ENCODE peak calls at places on chromosome 6, in four cellular contexts. L is choroid plexus epithelial cell, P is endothelial cell of umbilical vein, C is WTC11. W is an unnamed sample.

GRCh38 chr6:109240370-109241084 is 141.7 kb downstream of the CD164 start:
- DNase-seq in C (no peak), P (no peak), L (no peak), W (no peak)

GRCh38 chr6:125970760-125971159 is 14.2 kb downstream of the HINT3 start:
- DNase-seq in C (no peak), L (no peak), P (no peak), W (no peak)

GRCh38 chr6:31776961-31777666 is at the start of gene VWA7:
- DNase-seq in L (peak; percentile 73), P (peak; percentile 35), C (peak; percentile 35), W (no peak)

GRCh38 chr6:48615041-48615440 is 504.0 kb upstream of the PTCHD4 start:
- DNase-seq in C (no peak), P (no peak), L (peak; percentile 36), W (no peak)

GRCh38 chr6:128580224-128581110 is 60.1 kb upstream of the PTPRK start:
- DNase-seq in C (no peak), P (no peak), L (no peak), W (no peak)

GRCh38 chr6:12506211-12506610 is 210.4 kb upstream of the PHACTR1 start:
- DNase-seq in L (no peak), C (no peak), P (no peak), W (no peak)

GRCh38 chr6:3540980-3541379 is 84.1 kb upstream of the SLC22A23 start:
- DNase-seq in L (no peak), P (peak; percentile 27), C (no peak), W (no peak)

GRCh38 chr6:155126727-155127439 is 131.8 kb downstream of the TIAM2 start:
- DNase-seq in P (peak; percentile 78), C (no peak), L (peak; percentile 64), W (no peak)

GRCh38 chr6:22848121-22848520 is 278.8 kb downstream of the HDGFL1 start:
- DNase-seq in L (peak; percentile 70), P (no peak), C (no peak), W (no peak)

GRCh38 chr6:11625302-11625701 is 87.8 kb downstream of the TMEM170B start:
- DNase-seq in P (peak; percentile 61), L (no peak), C (no peak), W (no peak)

GRCh38 chr6:116410945-116411623 is 40.3 kb downstream of the DSE start:
- DNase-seq in C (no peak), L (peak; percentile 82), P (peak; percentile 72), W (no peak)

GRCh38 chr6:151056230-151056907 is 183.4 kb upstream of the AKAP12 start:
- DNase-seq in C (no peak), P (no peak), L (no peak), W (no peak)

GRCh38 chr6:6712258-6712978 is 123.9 kb downstream of the LY86 start:
- DNase-seq in L (peak; percentile 79), P (no peak), C (no peak), W (no peak)

GRCh38 chr6:127332383-127332961 is 10.9 kb downstream of the ECHDC1 start:
- DNase-seq in C (no peak), L (no peak), P (no peak), W (no peak)

GRCh38 chr6:83708970-83709747 is at the start of gene SNAP91:
- DNase-seq in P (peak; percentile 51), L (peak; percentile 5), C (peak; percentile 81), W (peak; percentile 64)

GRCh38 chr6:33534702-33535101 is 45.4 kb downstream of the BAK1 start:
- DNase-seq in C (no peak), P (no peak), L (no peak), W (no peak)

GRCh38 chr6:32970413-32971244 is 2.2 kb downstream of the BRD2 start:
- DNase-seq in P (peak; percentile 77), L (peak; percentile 93), C (peak; percentile 78), W (peak; percentile 66)

GRCh38 chr6:10516953-10517352 is 4.2 kb upstream of the GCNT2 start:
- DNase-seq in P (no peak), C (no peak), L (no peak), W (no peak)

GRCh38 chr6:152952866-152953509 is 29.9 kb downstream of the FBXO5 start:
- DNase-seq in C (no peak), P (peak; percentile 55), L (peak; percentile 79), W (no peak)

GRCh38 chr6:132399376-132400074 is 1.8 kb downstream of the MOXD1 start:
- DNase-seq in L (peak; percentile 68), P (no peak), C (no peak), W (no peak)

GRCh38 chr6:89786970-89787369 is 32.6 kb downstream of the MDN1 start:
- DNase-seq in P (no peak), L (no peak), C (no peak), W (no peak)

GRCh38 chr6:152085533-152085932 is 278.1 kb downstream of the ESR1 start:
- DNase-seq in P (peak; percentile 59), C (no peak), L (no peak), W (no peak)

GRCh38 chr6:11869656-11870340 is 91.2 kb upstream of the ADTRP start:
- DNase-seq in P (peak; percentile 68), C (no peak), L (peak; percentile 73), W (no peak)

GRCh38 chr6:131629656-131630055 is 1.6 kb upstream of the MED23 start:
- DNase-seq in C (no peak), L (no peak), P (no peak), W (no peak)

GRCh38 chr6:40715501-40716403 is 128.6 kb upstream of the LRFN2 start:
- DNase-seq in L (no peak), C (no peak), P (no peak), W (no peak)

GRCh38 chr6:133368664-133369063 is 127.5 kb downstream of the EYA4 start:
- DNase-seq in L (peak; percentile 31), C (no peak), P (no peak), W (no peak)

GRCh38 chr6:10373642-10374359 is 41.1 kb downstream of the TFAP2A start:
- DNase-seq in C (no peak), P (no peak), L (no peak), W (no peak)

GRCh38 chr6:37258716-37259115 is 772 bp upstream of the TMEM217 start:
- DNase-seq in P (peak; percentile 50), L (no peak), C (no peak), W (no peak)

GRCh38 chr6:37257320-37257633 is 295 bp upstream of the TBC1D22B start:
- DNase-seq in C (no peak), L (no peak), P (no peak), W (no peak)

GRCh38 chr6:37259191-37259590 is 1.2 kb upstream of the TMEM217 start:
- DNase-seq in P (peak; percentile 89), L (peak; percentile 45), C (no peak), W (no peak)

GRCh38 chr6:37257634-37258404 is at the start of the genes TBC1D22B and TMEM217:
- DNase-seq in C (peak; percentile 99), P (peak; percentile 96), L (peak; percentile 98), W (peak; percentile 87)

DNA sequence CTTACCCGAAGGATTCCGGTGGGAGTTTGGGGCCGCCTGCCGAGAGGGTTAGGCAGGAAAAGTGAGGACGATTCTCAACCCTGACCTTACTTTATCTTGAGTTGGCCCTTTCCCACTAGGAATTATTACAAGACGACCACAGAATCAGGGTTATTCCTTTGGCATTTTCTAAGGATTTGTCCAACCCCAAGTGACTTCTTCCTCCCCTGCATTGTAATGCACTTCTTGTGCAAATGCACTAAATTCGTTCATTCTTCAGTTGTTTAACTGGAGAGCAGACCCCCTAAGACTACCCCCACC is 411 bp upstream of the TMEM217 start:
- DNase-seq in L (no peak), P (no peak), C (no peak), W (no peak)
- TF ChIP-seq CTCF in L (no peak), P (no peak), C (no peak), W (no peak)

DNA sequence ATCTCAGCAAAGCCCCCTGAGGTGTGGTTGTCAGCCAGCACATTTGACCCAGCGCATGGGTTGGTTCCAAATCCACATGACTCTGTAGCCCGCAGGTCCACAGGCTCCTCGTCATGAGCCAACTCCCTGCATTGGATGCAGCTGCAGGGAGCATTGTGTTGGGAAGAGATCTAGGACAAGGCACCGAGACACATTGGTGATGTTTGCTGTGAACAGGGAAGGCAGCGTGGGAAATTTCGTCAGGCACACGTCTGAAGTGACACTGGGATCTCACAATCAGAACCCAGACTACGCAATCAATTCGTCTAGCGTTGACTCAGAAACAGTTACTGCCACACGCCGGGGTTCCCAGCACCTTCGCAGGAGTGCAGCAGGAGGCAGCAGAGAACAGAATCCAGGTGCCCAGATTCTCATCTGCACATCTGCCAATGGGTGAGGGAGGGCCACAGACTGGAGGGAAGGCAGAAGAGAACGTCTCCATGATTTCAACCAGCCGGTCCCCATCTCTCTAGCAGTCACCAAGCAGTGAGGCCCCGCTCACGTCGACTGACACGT is 177.0 kb downstream of the TTLL2 start:
- DNase-seq in C (peak; percentile 54), P (no peak), L (peak; percentile 24), W (no peak)
- TF ChIP-seq CTCF in C (no peak), P (peak; percentile 8), L (peak; percentile 48), W (peak; percentile 42)

GRCh38 chr6:20060252-20060651 is 152.0 kb downstream of the MBOAT1 start:
- DNase-seq in L (no peak), C (no peak), P (no peak), W (no peak)
- TF ChIP-seq CTCF in L (no peak), C (no peak), P (no peak), W (no peak)

DNA sequence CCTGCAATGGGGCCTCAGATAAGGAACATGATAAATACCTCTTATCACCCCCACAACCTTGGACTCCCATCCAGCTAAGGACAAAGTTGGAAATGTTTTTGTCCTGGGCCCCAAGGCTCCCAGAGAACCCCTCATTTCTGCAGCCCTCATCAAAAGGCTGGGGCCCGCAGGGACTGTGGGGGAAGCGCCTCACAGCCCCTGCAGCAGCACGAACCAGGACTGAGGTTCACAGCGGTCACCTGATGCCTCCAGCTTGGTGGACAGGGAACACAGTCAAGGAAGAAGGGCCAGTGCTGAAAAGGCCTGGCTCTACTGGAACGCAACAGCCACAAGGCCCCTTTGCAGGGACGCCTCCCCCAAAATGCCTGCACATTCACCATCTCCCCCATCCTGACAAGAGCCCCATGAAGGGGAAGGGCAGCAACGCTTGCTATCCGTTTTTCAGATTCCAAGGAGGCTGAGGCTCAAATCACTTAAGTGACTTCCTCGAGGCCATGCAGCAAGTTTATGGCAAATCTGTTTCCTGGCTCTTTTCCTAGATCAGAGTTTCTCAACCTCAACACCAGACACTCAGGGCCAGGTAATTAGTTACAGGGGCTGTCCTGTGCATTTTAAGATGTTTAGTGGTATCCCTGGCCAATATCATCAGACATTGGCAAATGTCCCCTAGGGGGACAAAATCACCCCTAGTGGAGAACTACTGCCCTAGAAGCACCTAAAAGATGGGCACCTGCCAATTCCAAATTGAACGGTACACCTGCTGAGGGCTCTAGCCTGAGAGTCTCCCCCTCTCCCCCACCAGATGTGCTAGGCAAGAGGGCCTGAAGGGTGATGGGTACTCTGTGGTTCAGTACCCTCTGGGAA is 10.5 kb downstream of the TFEB start:
- DNase-seq in C (no peak), P (no peak), L (no peak), W (no peak)
- TF ChIP-seq CTCF in C (no peak), P (no peak), L (no peak), W (no peak)

GRCh38 chr6:139282684-139283083 is 9.1 kb downstream of the TXLNB start:
- DNase-seq in P (no peak), L (no peak), C (no peak), W (no peak)
- TF ChIP-seq CTCF in P (no peak), L (no peak), C (no peak), W (no peak)

GRCh38 chr6:56671160-56671559 is 28.5 kb upstream of the DST start:
- DNase-seq in C (no peak), L (no peak), P (no peak), W (no peak)
- TF ChIP-seq CTCF in C (no peak), L (no peak), P (no peak), W (no peak)

GRCh38 chr6:17103715-17104114 is 1.9 kb downstream of the STMND1 start:
- DNase-seq in L (peak; percentile 33), P (no peak), C (no peak), W (no peak)
- TF ChIP-seq CTCF in L (peak; percentile 48), P (no peak), C (no peak), W (peak; percentile 28)

GRCh38 chr6:157946865-157947532 is 34.7 kb upstream of the SYNJ2 start:
- DNase-seq in P (no peak), L (peak; percentile 70), C (no peak), W (no peak)
- TF ChIP-seq CTCF in P (no peak), L (peak; percentile 76), C (no peak), W (peak; percentile 46)

W was measured in neural crest cell.